ENCODE peak calls at places on chromosome 3, in seven cellular contexts. One of them, this sample, is unnamed.

GRCh38 chr3:14403636-14404395 is 1.4 kb downstream of the SLC6A6 start:
- DNase-seq in NCI-H748 treated with DMSO at 0.1 percent for 48 hours: no peak
- DNase-seq in IMR-90: no peak
- DNase-seq in HTR-8/SVneo: no peak
- DNase-seq in activated gamma-delta T cell treated with Interleukin-2 at 50 U/mL for 16 hours: no peak
- DNase-seq in progenitor cell of endocrine pancreas: no peak
- DNase-seq in stimulated activated CD8-positive, alpha-beta memory T cell treated with anti-CD3 and anti-CD28 coated beads, Interleukin-15, amount 100 ng/mL, for 4 hours: no peak
- DNase-seq in this sample: no peak

GRCh38 chr3:165343185-165343584 is 147.0 kb upstream of the SLITRK3 start:
- DNase-seq in progenitor cell of endocrine pancreas: no peak
- DNase-seq in NCI-H748 treated with DMSO at 0.1 percent for 48 hours: no peak
- DNase-seq in stimulated activated CD8-positive, alpha-beta memory T cell treated with anti-CD3 and anti-CD28 coated beads, Interleukin-15, amount 100 ng/mL, for 4 hours: no peak
- DNase-seq in HTR-8/SVneo: no peak
- DNase-seq in activated gamma-delta T cell treated with Interleukin-2 at 50 U/mL for 16 hours: no peak
- DNase-seq in IMR-90: no peak
- DNase-seq in this sample: no peak

GRCh38 chr3:12629560-12629959 is 34.4 kb downstream of the RAF1 start:
- DNase-seq in IMR-90: peak; percentile 59
- DNase-seq in activated gamma-delta T cell treated with Interleukin-2 at 50 U/mL for 16 hours: no peak
- DNase-seq in NCI-H748 treated with DMSO at 0.1 percent for 48 hours: no peak
- DNase-seq in HTR-8/SVneo: no peak
- DNase-seq in stimulated activated CD8-positive, alpha-beta memory T cell treated with anti-CD3 and anti-CD28 coated beads, Interleukin-15, amount 100 ng/mL, for 4 hours: no peak
- DNase-seq in progenitor cell of endocrine pancreas: no peak
- DNase-seq in this sample: no peak

GRCh38 chr3:170419301-170420087 is 826 bp downstream of the CLDN11 start:
- DNase-seq in activated gamma-delta T cell treated with Interleukin-2 at 50 U/mL for 16 hours: no peak
- DNase-seq in IMR-90: peak; percentile 41
- DNase-seq in progenitor cell of endocrine pancreas: no peak
- DNase-seq in HTR-8/SVneo: peak; percentile 54
- DNase-seq in NCI-H748 treated with DMSO at 0.1 percent for 48 hours: no peak
- DNase-seq in stimulated activated CD8-positive, alpha-beta memory T cell treated with anti-CD3 and anti-CD28 coated beads, Interleukin-15, amount 100 ng/mL, for 4 hours: no peak
- DNase-seq in this sample: no peak

GRCh38 chr3:141875893-141876380 is 506 bp upstream of the ATP1B3 start:
- DNase-seq in progenitor cell of endocrine pancreas: peak; percentile 19
- DNase-seq in stimulated activated CD8-positive, alpha-beta memory T cell treated with anti-CD3 and anti-CD28 coated beads, Interleukin-15, amount 100 ng/mL, for 4 hours: no peak
- DNase-seq in IMR-90: peak; percentile 71
- DNase-seq in NCI-H748 treated with DMSO at 0.1 percent for 48 hours: no peak
- DNase-seq in HTR-8/SVneo: peak; percentile 41
- DNase-seq in activated gamma-delta T cell treated with Interleukin-2 at 50 U/mL for 16 hours: no peak
- DNase-seq in this sample: no peak

GRCh38 chr3:108389361-108389760 is 93.0 kb downstream of the HHLA2 start:
- DNase-seq in activated gamma-delta T cell treated with Interleukin-2 at 50 U/mL for 16 hours: no peak
- DNase-seq in HTR-8/SVneo: no peak
- DNase-seq in stimulated activated CD8-positive, alpha-beta memory T cell treated with anti-CD3 and anti-CD28 coated beads, Interleukin-15, amount 100 ng/mL, for 4 hours: no peak
- DNase-seq in IMR-90: no peak
- DNase-seq in progenitor cell of endocrine pancreas: no peak
- DNase-seq in NCI-H748 treated with DMSO at 0.1 percent for 48 hours: peak; percentile 69
- DNase-seq in this sample: no peak

GRCh38 chr3:94936023-94936580 is 873.2 kb downstream of the NSUN3 start:
- DNase-seq in progenitor cell of endocrine pancreas: no peak
- DNase-seq in activated gamma-delta T cell treated with Interleukin-2 at 50 U/mL for 16 hours: no peak
- DNase-seq in stimulated activated CD8-positive, alpha-beta memory T cell treated with anti-CD3 and anti-CD28 coated beads, Interleukin-15, amount 100 ng/mL, for 4 hours: no peak
- DNase-seq in HTR-8/SVneo: no peak
- DNase-seq in NCI-H748 treated with DMSO at 0.1 percent for 48 hours: no peak
- DNase-seq in IMR-90: no peak
- DNase-seq in this sample: no peak

GRCh38 chr3:133591271-133591742 is 17.8 kb downstream of the CDV3 start:
- DNase-seq in stimulated activated CD8-positive, alpha-beta memory T cell treated with anti-CD3 and anti-CD28 coated beads, Interleukin-15, amount 100 ng/mL, for 4 hours: no peak
- DNase-seq in progenitor cell of endocrine pancreas: no peak
- DNase-seq in activated gamma-delta T cell treated with Interleukin-2 at 50 U/mL for 16 hours: no peak
- DNase-seq in HTR-8/SVneo: no peak
- DNase-seq in IMR-90: peak; percentile 43
- DNase-seq in NCI-H748 treated with DMSO at 0.1 percent for 48 hours: no peak
- DNase-seq in this sample: no peak

GRCh38 chr3:7190094-7190493 is 329.2 kb downstream of the GRM7 start:
- DNase-seq in progenitor cell of endocrine pancreas: no peak
- DNase-seq in HTR-8/SVneo: no peak
- DNase-seq in IMR-90: no peak
- DNase-seq in activated gamma-delta T cell treated with Interleukin-2 at 50 U/mL for 16 hours: no peak
- DNase-seq in NCI-H748 treated with DMSO at 0.1 percent for 48 hours: no peak
- DNase-seq in stimulated activated CD8-positive, alpha-beta memory T cell treated with anti-CD3 and anti-CD28 coated beads, Interleukin-15, amount 100 ng/mL, for 4 hours: no peak
- DNase-seq in this sample: no peak

GRCh38 chr3:2661078-2661477 is 449.1 kb downstream of the IL5RA start:
- DNase-seq in activated gamma-delta T cell treated with Interleukin-2 at 50 U/mL for 16 hours: no peak
- DNase-seq in progenitor cell of endocrine pancreas: no peak
- DNase-seq in stimulated activated CD8-positive, alpha-beta memory T cell treated with anti-CD3 and anti-CD28 coated beads, Interleukin-15, amount 100 ng/mL, for 4 hours: no peak
- DNase-seq in IMR-90: peak; percentile 89
- DNase-seq in HTR-8/SVneo: no peak
- DNase-seq in NCI-H748 treated with DMSO at 0.1 percent for 48 hours: no peak
- DNase-seq in this sample: no peak

GRCh38 chr3:31922962-31923361 is 58.1 kb downstream of the OSBPL10 start:
- DNase-seq in NCI-H748 treated with DMSO at 0.1 percent for 48 hours: peak; percentile 59
- DNase-seq in progenitor cell of endocrine pancreas: no peak
- DNase-seq in IMR-90: no peak
- DNase-seq in stimulated activated CD8-positive, alpha-beta memory T cell treated with anti-CD3 and anti-CD28 coated beads, Interleukin-15, amount 100 ng/mL, for 4 hours: no peak
- DNase-seq in HTR-8/SVneo: no peak
- DNase-seq in activated gamma-delta T cell treated with Interleukin-2 at 50 U/mL for 16 hours: no peak
- DNase-seq in this sample: no peak

GRCh38 chr3:188590556-188590955 is 436.6 kb downstream of the LPP start:
- DNase-seq in HTR-8/SVneo: no peak
- DNase-seq in activated gamma-delta T cell treated with Interleukin-2 at 50 U/mL for 16 hours: no peak
- DNase-seq in NCI-H748 treated with DMSO at 0.1 percent for 48 hours: no peak
- DNase-seq in stimulated activated CD8-positive, alpha-beta memory T cell treated with anti-CD3 and anti-CD28 coated beads, Interleukin-15, amount 100 ng/mL, for 4 hours: no peak
- DNase-seq in progenitor cell of endocrine pancreas: no peak
- DNase-seq in IMR-90: no peak
- DNase-seq in this sample: no peak

GRCh38 chr3:127031046-127031810 is 48.3 kb downstream of the PLXNA1 start:
- DNase-seq in NCI-H748 treated with DMSO at 0.1 percent for 48 hours: no peak
- DNase-seq in stimulated activated CD8-positive, alpha-beta memory T cell treated with anti-CD3 and anti-CD28 coated beads, Interleukin-15, amount 100 ng/mL, for 4 hours: no peak
- DNase-seq in HTR-8/SVneo: no peak
- DNase-seq in progenitor cell of endocrine pancreas: no peak
- DNase-seq in activated gamma-delta T cell treated with Interleukin-2 at 50 U/mL for 16 hours: no peak
- DNase-seq in IMR-90: no peak
- DNase-seq in this sample: no peak

GRCh38 chr3:197363553-197364409 is 65.4 kb upstream of the DLG1 start:
- DNase-seq in progenitor cell of endocrine pancreas: no peak
- DNase-seq in NCI-H748 treated with DMSO at 0.1 percent for 48 hours: no peak
- DNase-seq in HTR-8/SVneo: no peak
- DNase-seq in stimulated activated CD8-positive, alpha-beta memory T cell treated with anti-CD3 and anti-CD28 coated beads, Interleukin-15, amount 100 ng/mL, for 4 hours: no peak
- DNase-seq in IMR-90: no peak
- DNase-seq in activated gamma-delta T cell treated with Interleukin-2 at 50 U/mL for 16 hours: no peak
- DNase-seq in this sample: no peak

GRCh38 chr3:129116482-129116946 is 5.1 kb downstream of the RAB43 start:
- DNase-seq in NCI-H748 treated with DMSO at 0.1 percent for 48 hours: no peak
- DNase-seq in progenitor cell of endocrine pancreas: no peak
- DNase-seq in activated gamma-delta T cell treated with Interleukin-2 at 50 U/mL for 16 hours: no peak
- DNase-seq in IMR-90: no peak
- DNase-seq in stimulated activated CD8-positive, alpha-beta memory T cell treated with anti-CD3 and anti-CD28 coated beads, Interleukin-15, amount 100 ng/mL, for 4 hours: no peak
- DNase-seq in HTR-8/SVneo: no peak
- DNase-seq in this sample: no peak

GRCh38 chr3:11832964-11833621 is 13.6 kb downstream of the TAMM41 start:
- DNase-seq in activated gamma-delta T cell treated with Interleukin-2 at 50 U/mL for 16 hours: no peak
- DNase-seq in stimulated activated CD8-positive, alpha-beta memory T cell treated with anti-CD3 and anti-CD28 coated beads, Interleukin-15, amount 100 ng/mL, for 4 hours: no peak
- DNase-seq in IMR-90: no peak
- DNase-seq in NCI-H748 treated with DMSO at 0.1 percent for 48 hours: no peak
- DNase-seq in progenitor cell of endocrine pancreas: no peak
- DNase-seq in HTR-8/SVneo: no peak
- DNase-seq in this sample: no peak

GRCh38 chr3:194203482-194204035 is 67.6 kb downstream of the HES1 start:
- DNase-seq in progenitor cell of endocrine pancreas: no peak
- DNase-seq in stimulated activated CD8-positive, alpha-beta memory T cell treated with anti-CD3 and anti-CD28 coated beads, Interleukin-15, amount 100 ng/mL, for 4 hours: no peak
- DNase-seq in NCI-H748 treated with DMSO at 0.1 percent for 48 hours: no peak
- DNase-seq in activated gamma-delta T cell treated with Interleukin-2 at 50 U/mL for 16 hours: no peak
- DNase-seq in IMR-90: no peak
- DNase-seq in HTR-8/SVneo: no peak
- DNase-seq in this sample: no peak

GRCh38 chr3:102415553-102415952 is 19.3 kb upstream of the ZPLD1 start:
- DNase-seq in progenitor cell of endocrine pancreas: no peak
- DNase-seq in stimulated activated CD8-positive, alpha-beta memory T cell treated with anti-CD3 and anti-CD28 coated beads, Interleukin-15, amount 100 ng/mL, for 4 hours: no peak
- DNase-seq in HTR-8/SVneo: no peak
- DNase-seq in NCI-H748 treated with DMSO at 0.1 percent for 48 hours: no peak
- DNase-seq in IMR-90: no peak
- DNase-seq in activated gamma-delta T cell treated with Interleukin-2 at 50 U/mL for 16 hours: no peak
- DNase-seq in this sample: no peak

GRCh38 chr3:65785065-65785645 is 253.6 kb downstream of the MAGI1 start:
- DNase-seq in progenitor cell of endocrine pancreas: no peak
- DNase-seq in NCI-H748 treated with DMSO at 0.1 percent for 48 hours: peak; percentile 58
- DNase-seq in activated gamma-delta T cell treated with Interleukin-2 at 50 U/mL for 16 hours: no peak
- DNase-seq in stimulated activated CD8-positive, alpha-beta memory T cell treated with anti-CD3 and anti-CD28 coated beads, Interleukin-15, amount 100 ng/mL, for 4 hours: no peak
- DNase-seq in HTR-8/SVneo: peak; percentile 41
- DNase-seq in IMR-90: peak; percentile 80
- DNase-seq in this sample: peak; percentile 52

GRCh38 chr3:5341610-5342009 is 154.1 kb downstream of the EDEM1 start:
- DNase-seq in HTR-8/SVneo: no peak
- DNase-seq in stimulated activated CD8-positive, alpha-beta memory T cell treated with anti-CD3 and anti-CD28 coated beads, Interleukin-15, amount 100 ng/mL, for 4 hours: no peak
- DNase-seq in IMR-90: no peak
- DNase-seq in NCI-H748 treated with DMSO at 0.1 percent for 48 hours: no peak
- DNase-seq in progenitor cell of endocrine pancreas: no peak
- DNase-seq in activated gamma-delta T cell treated with Interleukin-2 at 50 U/mL for 16 hours: no peak
- DNase-seq in this sample: no peak

GRCh38 chr3:141421639-141422319 is 53.5 kb downstream of the ZBTB38 start:
- DNase-seq in NCI-H748 treated with DMSO at 0.1 percent for 48 hours: no peak
- DNase-seq in stimulated activated CD8-positive, alpha-beta memory T cell treated with anti-CD3 and anti-CD28 coated beads, Interleukin-15, amount 100 ng/mL, for 4 hours: no peak
- DNase-seq in activated gamma-delta T cell treated with Interleukin-2 at 50 U/mL for 16 hours: no peak
- DNase-seq in IMR-90: peak; percentile 97
- DNase-seq in HTR-8/SVneo: peak; percentile 45
- DNase-seq in progenitor cell of endocrine pancreas: no peak
- DNase-seq in this sample: no peak

GRCh38 chr3:31004025-31004678 is 109.7 kb upstream of the GADL1 start:
- DNase-seq in stimulated activated CD8-positive, alpha-beta memory T cell treated with anti-CD3 and anti-CD28 coated beads, Interleukin-15, amount 100 ng/mL, for 4 hours: no peak
- DNase-seq in activated gamma-delta T cell treated with Interleukin-2 at 50 U/mL for 16 hours: no peak
- DNase-seq in progenitor cell of endocrine pancreas: no peak
- DNase-seq in NCI-H748 treated with DMSO at 0.1 percent for 48 hours: no peak
- DNase-seq in HTR-8/SVneo: peak; percentile 15
- DNase-seq in IMR-90: peak; percentile 88
- DNase-seq in this sample: peak; percentile 74

GRCh38 chr3:105614288-105615030 is 247.8 kb downstream of the ALCAM start:
- DNase-seq in NCI-H748 treated with DMSO at 0.1 percent for 48 hours: no peak
- DNase-seq in activated gamma-delta T cell treated with Interleukin-2 at 50 U/mL for 16 hours: no peak
- DNase-seq in HTR-8/SVneo: no peak
- DNase-seq in stimulated activated CD8-positive, alpha-beta memory T cell treated with anti-CD3 and anti-CD28 coated beads, Interleukin-15, amount 100 ng/mL, for 4 hours: no peak
- DNase-seq in IMR-90: peak; percentile 52
- DNase-seq in progenitor cell of endocrine pancreas: no peak
- DNase-seq in this sample: no peak

GRCh38 chr3:58105196-58105595 is 97.0 kb downstream of the FLNB start:
- DNase-seq in NCI-H748 treated with DMSO at 0.1 percent for 48 hours: no peak
- DNase-seq in IMR-90: no peak
- DNase-seq in activated gamma-delta T cell treated with Interleukin-2 at 50 U/mL for 16 hours: no peak
- DNase-seq in stimulated activated CD8-positive, alpha-beta memory T cell treated with anti-CD3 and anti-CD28 coated beads, Interleukin-15, amount 100 ng/mL, for 4 hours: no peak
- DNase-seq in HTR-8/SVneo: no peak
- DNase-seq in progenitor cell of endocrine pancreas: no peak
- DNase-seq in this sample: no peak

GRCh38 chr3:20878676-20879075 is 692.7 kb upstream of the SGO1 start:
- DNase-seq in progenitor cell of endocrine pancreas: no peak
- DNase-seq in NCI-H748 treated with DMSO at 0.1 percent for 48 hours: no peak
- DNase-seq in activated gamma-delta T cell treated with Interleukin-2 at 50 U/mL for 16 hours: no peak
- DNase-seq in IMR-90: no peak
- DNase-seq in stimulated activated CD8-positive, alpha-beta memory T cell treated with anti-CD3 and anti-CD28 coated beads, Interleukin-15, amount 100 ng/mL, for 4 hours: no peak
- DNase-seq in HTR-8/SVneo: no peak
- DNase-seq in this sample: no peak

GRCh38 chr3:186162221-186162620 is 53.3 kb upstream of the ETV5 start:
- DNase-seq in NCI-H748 treated with DMSO at 0.1 percent for 48 hours: no peak
- DNase-seq in activated gamma-delta T cell treated with Interleukin-2 at 50 U/mL for 16 hours: no peak
- DNase-seq in HTR-8/SVneo: no peak
- DNase-seq in IMR-90: no peak
- DNase-seq in progenitor cell of endocrine pancreas: no peak
- DNase-seq in stimulated activated CD8-positive, alpha-beta memory T cell treated with anti-CD3 and anti-CD28 coated beads, Interleukin-15, amount 100 ng/mL, for 4 hours: no peak
- DNase-seq in this sample: no peak

GRCh38 chr3:49930922-49931321 is 1.3 kb upstream of the MON1A start:
- DNase-seq in stimulated activated CD8-positive, alpha-beta memory T cell treated with anti-CD3 and anti-CD28 coated beads, Interleukin-15, amount 100 ng/mL, for 4 hours: no peak
- DNase-seq in IMR-90: no peak
- DNase-seq in progenitor cell of endocrine pancreas: no peak
- DNase-seq in HTR-8/SVneo: peak; percentile 40
- DNase-seq in NCI-H748 treated with DMSO at 0.1 percent for 48 hours: no peak
- DNase-seq in activated gamma-delta T cell treated with Interleukin-2 at 50 U/mL for 16 hours: no peak
- DNase-seq in this sample: no peak

GRCh38 chr3:133821767-133822638 is 16.4 kb downstream of the SRPRB start:
- DNase-seq in activated gamma-delta T cell treated with Interleukin-2 at 50 U/mL for 16 hours: no peak
- DNase-seq in IMR-90: peak; percentile 80
- DNase-seq in stimulated activated CD8-positive, alpha-beta memory T cell treated with anti-CD3 and anti-CD28 coated beads, Interleukin-15, amount 100 ng/mL, for 4 hours: no peak
- DNase-seq in progenitor cell of endocrine pancreas: no peak
- DNase-seq in NCI-H748 treated with DMSO at 0.1 percent for 48 hours: no peak
- DNase-seq in HTR-8/SVneo: no peak
- DNase-seq in this sample: no peak